ENCODE peak calls at places on chromosomes 11 and 22, in nine cellular contexts. One of them, this sample, is unnamed.
A peak's percentile ranks its signal among the peaks of the same experiment; 100 is the strongest.

GRCh38 chr11:26841818-26842457 is 120.1 kb upstream of the SLC5A12 start:
- DNase-seq in IMR-90: peak; percentile 60
- DNase-seq in psoas muscle: no peak
- DNase-seq in GM23338: no peak
- DNase-seq in fibroblast of mammary gland: peak; percentile 76
- DNase-seq in thoracic aorta: peak; percentile 16
- DNase-seq in lower lobe of right lung: no peak
- DNase-seq in neural progenitor cell: no peak
- DNase-seq in K562: no peak
- DNase-seq in this sample: peak; percentile 76

GRCh38 chr11:61816736-61817455 is at the start of gene FADS1:
- DNase-seq in IMR-90: peak; percentile 92
- DNase-seq in psoas muscle: peak; percentile 91
- DNase-seq in GM23338: peak; percentile 98
- DNase-seq in fibroblast of mammary gland: peak; percentile 92
- DNase-seq in thoracic aorta: peak; percentile 61
- DNase-seq in lower lobe of right lung: peak; percentile 97
- DNase-seq in neural progenitor cell: peak; percentile 98
- DNase-seq in K562: peak; percentile 97
- DNase-seq in this sample: peak; percentile 97

GRCh38 chr11:70005107-70005818 is 72.9 kb upstream of the ANO1 start:
- DNase-seq in IMR-90: peak; percentile 96
- DNase-seq in psoas muscle: no peak
- DNase-seq in GM23338: no peak
- DNase-seq in fibroblast of mammary gland: peak; percentile 6
- DNase-seq in thoracic aorta: no peak
- DNase-seq in lower lobe of right lung: no peak
- DNase-seq in neural progenitor cell: no peak
- DNase-seq in K562: no peak
- DNase-seq in this sample: peak; percentile 45

GRCh38 chr11:5297671-5298070 is 4.1 kb downstream of the OR51B4 start:
- DNase-seq in IMR-90: peak; percentile 65
- DNase-seq in psoas muscle: no peak
- DNase-seq in GM23338: no peak
- DNase-seq in fibroblast of mammary gland: no peak
- DNase-seq in thoracic aorta: no peak
- DNase-seq in lower lobe of right lung: no peak
- DNase-seq in neural progenitor cell: no peak
- DNase-seq in K562: no peak
- DNase-seq in this sample: no peak

GRCh38 chr11:2587976-2588748 is 111.6 kb downstream of the KCNQ1OT1 start:
- DNase-seq in IMR-90: no peak
- DNase-seq in psoas muscle: peak; percentile 54
- DNase-seq in GM23338: no peak
- DNase-seq in fibroblast of mammary gland: no peak
- DNase-seq in thoracic aorta: no peak
- DNase-seq in lower lobe of right lung: no peak
- DNase-seq in neural progenitor cell: no peak
- DNase-seq in K562: no peak
- DNase-seq in this sample: no peak

GRCh38 chr11:40271361-40271760 is 1188.1 kb downstream of the LRRC4C start:
- DNase-seq in IMR-90: no peak
- DNase-seq in psoas muscle: no peak
- DNase-seq in GM23338: no peak
- DNase-seq in fibroblast of mammary gland: no peak
- DNase-seq in thoracic aorta: no peak
- DNase-seq in lower lobe of right lung: no peak
- DNase-seq in neural progenitor cell: no peak
- DNase-seq in K562: no peak
- DNase-seq in this sample: no peak

GRCh38 chr11:124222407-124222806 is 18.5 kb upstream of the OR8G1 start:
- DNase-seq in IMR-90: no peak
- DNase-seq in psoas muscle: no peak
- DNase-seq in GM23338: no peak
- DNase-seq in fibroblast of mammary gland: no peak
- DNase-seq in thoracic aorta: no peak
- DNase-seq in lower lobe of right lung: no peak
- DNase-seq in neural progenitor cell: no peak
- DNase-seq in K562: no peak
- DNase-seq in this sample: no peak

GRCh38 chr11:13238879-13239514 is 38.6 kb upstream of the BMAL1 start:
- DNase-seq in IMR-90: peak; percentile 41
- DNase-seq in psoas muscle: peak; percentile 52
- DNase-seq in GM23338: peak; percentile 86
- DNase-seq in fibroblast of mammary gland: peak; percentile 62
- DNase-seq in thoracic aorta: no peak
- DNase-seq in lower lobe of right lung: peak; percentile 49
- DNase-seq in neural progenitor cell: peak; percentile 78
- DNase-seq in K562: peak; percentile 56
- DNase-seq in this sample: no peak

GRCh38 chr11:28243596-28243995 is 135.4 kb downstream of the METTL15 start:
- DNase-seq in IMR-90: peak; percentile 14
- DNase-seq in psoas muscle: no peak
- DNase-seq in GM23338: no peak
- DNase-seq in fibroblast of mammary gland: peak; percentile 74
- DNase-seq in thoracic aorta: no peak
- DNase-seq in lower lobe of right lung: no peak
- DNase-seq in neural progenitor cell: no peak
- DNase-seq in K562: no peak
- DNase-seq in this sample: peak; percentile 12

GRCh38 chr11:126570489-126570888 is 215.0 kb downstream of the ST3GAL4 start:
- DNase-seq in IMR-90: no peak
- DNase-seq in psoas muscle: no peak
- DNase-seq in GM23338: no peak
- DNase-seq in fibroblast of mammary gland: no peak
- DNase-seq in thoracic aorta: no peak
- DNase-seq in lower lobe of right lung: no peak
- DNase-seq in neural progenitor cell: no peak
- DNase-seq in K562: no peak
- DNase-seq in this sample: no peak

GRCh38 chr22:28172948-28173360 is 253.9 kb upstream of the PITPNB start:
- DNase-seq in IMR-90: no peak
- DNase-seq in psoas muscle: no peak
- DNase-seq in GM23338: no peak
- DNase-seq in fibroblast of mammary gland: no peak
- DNase-seq in thoracic aorta: no peak
- DNase-seq in lower lobe of right lung: no peak
- DNase-seq in neural progenitor cell: no peak
- DNase-seq in K562: no peak
- DNase-seq in this sample: peak; percentile 4

GRCh38 chr11:8392166-8392565 is 128.5 kb upstream of the LMO1 start:
- DNase-seq in IMR-90: no peak
- DNase-seq in psoas muscle: no peak
- DNase-seq in GM23338: no peak
- DNase-seq in fibroblast of mammary gland: no peak
- DNase-seq in thoracic aorta: no peak
- DNase-seq in lower lobe of right lung: no peak
- DNase-seq in neural progenitor cell: no peak
- DNase-seq in K562: no peak
- DNase-seq in this sample: no peak

GRCh38 chr11:19337779-19338178 is 97.0 kb upstream of the E2F8 start:
- DNase-seq in IMR-90: no peak
- DNase-seq in psoas muscle: no peak
- DNase-seq in GM23338: no peak
- DNase-seq in fibroblast of mammary gland: no peak
- DNase-seq in thoracic aorta: no peak
- DNase-seq in lower lobe of right lung: no peak
- DNase-seq in neural progenitor cell: no peak
- DNase-seq in K562: no peak
- DNase-seq in this sample: no peak

GRCh38 chr11:124875943-124876817 is 10.9 kb downstream of the ROBO3 start:
- DNase-seq in IMR-90: peak; percentile 96
- DNase-seq in psoas muscle: peak; percentile 91
- DNase-seq in GM23338: peak; percentile 94
- DNase-seq in fibroblast of mammary gland: peak; percentile 95
- DNase-seq in thoracic aorta: peak; percentile 59
- DNase-seq in lower lobe of right lung: peak; percentile 89
- DNase-seq in neural progenitor cell: peak; percentile 96
- DNase-seq in K562: peak; percentile 85
- DNase-seq in this sample: peak; percentile 93

GRCh38 chr11:97722065-97722464 is 1298.7 kb upstream of the CNTN5 start:
- DNase-seq in IMR-90: peak; percentile 89
- DNase-seq in psoas muscle: no peak
- DNase-seq in GM23338: no peak
- DNase-seq in fibroblast of mammary gland: peak; percentile 74
- DNase-seq in thoracic aorta: no peak
- DNase-seq in lower lobe of right lung: no peak
- DNase-seq in neural progenitor cell: no peak
- DNase-seq in K562: no peak
- DNase-seq in this sample: no peak

GRCh38 chr11:73176145-73176891 is 34.2 kb upstream of the FCHSD2 start:
- DNase-seq in IMR-90: no peak
- DNase-seq in psoas muscle: peak; percentile 28
- DNase-seq in GM23338: no peak
- DNase-seq in fibroblast of mammary gland: no peak
- DNase-seq in thoracic aorta: no peak
- DNase-seq in lower lobe of right lung: no peak
- DNase-seq in neural progenitor cell: no peak
- DNase-seq in K562: no peak
- DNase-seq in this sample: no peak

DNA sequence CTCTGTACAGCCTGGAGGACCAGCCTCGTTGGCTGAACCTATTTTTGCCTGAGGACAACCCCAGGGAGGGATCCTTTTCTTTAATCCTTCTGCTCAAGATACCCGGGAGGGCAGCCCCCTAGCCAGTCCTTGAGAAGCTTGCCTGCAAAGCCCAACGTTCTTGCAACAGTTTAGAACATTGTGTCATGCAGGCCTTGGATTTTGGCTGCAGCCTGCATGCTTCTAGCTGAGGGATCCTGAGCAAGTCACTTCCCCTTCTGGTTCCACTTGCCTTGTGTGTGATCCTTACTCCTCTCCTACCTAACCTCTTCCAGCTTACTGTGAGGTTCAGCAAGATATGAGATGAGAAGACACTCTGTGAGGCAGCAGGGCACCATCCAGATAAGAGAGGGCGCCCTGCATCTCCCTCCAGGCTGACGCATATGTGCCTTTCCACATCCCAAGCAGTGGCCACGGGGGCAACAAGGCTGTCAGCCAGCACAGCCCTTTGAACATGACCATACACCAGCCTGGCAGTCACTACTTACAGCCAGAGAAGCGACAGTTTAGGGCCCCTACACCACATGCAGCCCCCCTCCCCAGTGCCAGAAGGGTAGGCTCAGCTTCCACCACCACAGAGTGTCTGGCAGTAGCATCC is 76.1 kb downstream of the C11orf58 start:
- DNase-seq in IMR-90: no peak
- DNase-seq in psoas muscle: no peak
- DNase-seq in GM23338: no peak
- DNase-seq in fibroblast of mammary gland: no peak
- DNase-seq in thoracic aorta: no peak
- DNase-seq in lower lobe of right lung: peak; percentile 50
- DNase-seq in neural progenitor cell: no peak
- DNase-seq in K562: no peak
- DNase-seq in this sample: no peak
- H3K4me3 ChIP-seq in IMR-90: no peak overlapping the region
- H3K4me3 ChIP-seq in psoas muscle: peak overlapping the region; percentile 46
- H3K4me3 ChIP-seq in GM23338: no peak overlapping the region
- H3K4me3 ChIP-seq in fibroblast of mammary gland: no peak overlapping the region
- H3K4me3 ChIP-seq in thoracic aorta: no peak overlapping the region
- H3K4me3 ChIP-seq in lower lobe of right lung: no peak overlapping the region
- H3K4me3 ChIP-seq in neural progenitor cell: no peak overlapping the region
- H3K4me3 ChIP-seq in K562: no peak overlapping the region
- H3K4me3 ChIP-seq in this sample: no peak overlapping the region

DNA sequence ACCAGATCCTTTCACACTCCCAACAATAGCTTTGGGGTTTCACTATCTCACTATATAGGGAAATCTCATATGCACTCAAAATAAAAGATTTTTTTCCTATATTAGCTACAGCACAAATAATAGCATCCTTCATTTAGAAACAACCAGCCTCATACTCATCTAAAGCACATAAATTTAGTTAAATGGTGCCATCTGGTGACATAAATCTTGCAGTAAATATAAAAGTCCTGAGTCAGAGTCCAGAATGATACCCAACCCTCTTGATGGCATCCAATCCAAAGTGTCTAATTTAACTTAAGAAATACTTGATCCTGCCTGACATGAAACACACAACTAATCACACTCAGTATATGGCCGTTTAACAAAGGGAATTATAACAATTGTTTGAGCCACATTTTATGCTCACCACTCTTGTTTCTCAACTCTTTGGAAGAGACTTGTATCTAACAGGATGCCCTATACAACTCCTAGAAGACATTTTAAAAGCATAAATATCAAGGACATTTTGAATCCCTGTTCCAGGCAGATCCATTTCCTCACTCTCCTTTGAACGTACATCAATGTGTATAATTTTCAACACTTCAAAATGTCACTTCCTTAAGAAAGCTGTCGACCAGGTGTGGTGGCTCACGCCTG is 36.2 kb downstream of the DLG2 start:
- DNase-seq in IMR-90: peak; percentile 36
- DNase-seq in psoas muscle: no peak
- DNase-seq in GM23338: peak; percentile 72
- DNase-seq in fibroblast of mammary gland: peak; percentile 51
- DNase-seq in thoracic aorta: no peak
- DNase-seq in lower lobe of right lung: no peak
- DNase-seq in neural progenitor cell: peak; percentile 49
- DNase-seq in K562: peak; percentile 6
- DNase-seq in this sample: peak; percentile 50
- TF ChIP-seq CTCF in IMR-90: peak; percentile 36
- TF ChIP-seq CTCF in psoas muscle: peak; percentile 26
- TF ChIP-seq CTCF in GM23338: peak; percentile 65
- TF ChIP-seq CTCF in fibroblast of mammary gland: no peak
- TF ChIP-seq CTCF in thoracic aorta: no peak
- TF ChIP-seq CTCF in lower lobe of right lung: no peak
- TF ChIP-seq CTCF in neural progenitor cell: peak; percentile 57
- TF ChIP-seq CTCF in K562: peak; percentile 33
- TF ChIP-seq CTCF in this sample: no peak

GRCh38 chr11:87573708-87574107 is 536.0 kb downstream of the TMEM135 start:
- DNase-seq in IMR-90: no peak
- DNase-seq in psoas muscle: no peak
- DNase-seq in GM23338: peak; percentile 2
- DNase-seq in fibroblast of mammary gland: no peak
- DNase-seq in thoracic aorta: no peak
- DNase-seq in lower lobe of right lung: no peak
- DNase-seq in neural progenitor cell: no peak
- DNase-seq in K562: no peak
- DNase-seq in this sample: no peak
- H3K4me3 ChIP-seq in IMR-90: no peak overlapping the region
- H3K4me3 ChIP-seq in psoas muscle: no peak overlapping the region
- H3K4me3 ChIP-seq in GM23338: peak overlapping the region; percentile 2
- H3K4me3 ChIP-seq in fibroblast of mammary gland: no peak overlapping the region
- H3K4me3 ChIP-seq in thoracic aorta: no peak overlapping the region
- H3K4me3 ChIP-seq in lower lobe of right lung: no peak overlapping the region
- H3K4me3 ChIP-seq in neural progenitor cell: no peak overlapping the region
- H3K4me3 ChIP-seq in K562: no peak overlapping the region
- H3K4me3 ChIP-seq in this sample: no peak overlapping the region

DNA sequence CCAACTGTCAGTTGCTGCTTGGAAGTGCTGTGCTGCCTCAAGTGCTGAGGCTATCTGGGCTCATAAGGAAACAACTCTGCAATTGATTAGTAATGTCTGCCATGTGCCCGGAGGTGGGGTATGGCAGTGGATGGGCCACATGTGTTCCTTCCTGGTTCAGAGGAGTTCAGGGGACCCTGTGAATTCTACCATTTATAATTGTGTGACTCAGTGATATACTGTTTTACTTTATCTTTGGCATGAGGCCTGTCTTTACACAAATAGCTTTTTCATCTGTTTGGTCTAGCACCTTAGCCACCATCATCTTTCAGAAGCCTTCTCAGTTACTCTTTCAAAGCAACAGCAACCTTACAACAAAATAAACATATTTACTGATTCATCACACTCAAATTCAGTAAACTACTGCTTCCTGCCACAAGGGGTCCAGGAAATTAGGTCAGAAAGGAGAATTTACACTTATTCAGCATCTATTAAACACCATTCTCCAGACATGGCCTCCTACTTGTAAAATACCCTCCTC is 20.9 kb downstream of the DKK3 start:
- DNase-seq in IMR-90: peak; percentile 78
- DNase-seq in psoas muscle: no peak
- DNase-seq in GM23338: peak; percentile 51
- DNase-seq in fibroblast of mammary gland: peak; percentile 54
- DNase-seq in thoracic aorta: no peak
- DNase-seq in lower lobe of right lung: no peak
- DNase-seq in neural progenitor cell: no peak
- DNase-seq in K562: peak; percentile 30
- DNase-seq in this sample: peak; percentile 20
- TF ChIP-seq CTCF in IMR-90: peak; percentile 52
- TF ChIP-seq CTCF in psoas muscle: peak; percentile 4
- TF ChIP-seq CTCF in GM23338: peak; percentile 43
- TF ChIP-seq CTCF in fibroblast of mammary gland: peak; percentile 51
- TF ChIP-seq CTCF in thoracic aorta: peak; percentile 37
- TF ChIP-seq CTCF in lower lobe of right lung: no peak
- TF ChIP-seq CTCF in neural progenitor cell: peak; percentile 38
- TF ChIP-seq CTCF in K562: peak; percentile 35
- TF ChIP-seq CTCF in this sample: peak; percentile 46